ENCODE peak calls at places on chromosome 20, in nine cellular contexts. R is RWPE2, H is endothelial cell of umbilical vein, E is mammary epithelial cell, M is fibroblast of pulmonary artery, P is epithelial cell of esophagus, U is neural crest cell, W is choroid plexus epithelial cell, V is endothelial cell. A is an unnamed sample.

GRCh38 chr20:20594171-20594530 is 118.3 kb downstream of the RALGAPA2 start:
- DNase-seq in R (no peak), H (peak; percentile 25), E (no peak), M (peak; percentile 57), P (peak; percentile 29), U (no peak), W (peak; percentile 67), V (no peak), A (peak; percentile 46)

GRCh38 chr20:3043381-3043780 is at the start of gene GNRH2:
- DNase-seq in R (no peak), H (no peak), E (no peak), M (no peak), P (no peak), U (no peak), W (no peak), V (no peak), A (no peak)

GRCh38 chr20:4726710-4727391 is 5.1 kb downstream of the PRND start:
- DNase-seq in R (no peak), H (peak; percentile 51), E (no peak), M (peak; percentile 49), P (peak; percentile 61), U (no peak), W (peak; percentile 56), V (no peak), A (peak; percentile 87)

GRCh38 chr20:17499041-17499440 is 32.1 kb downstream of the BFSP1 start:
- DNase-seq in R (no peak), H (no peak), E (peak; percentile 72), M (peak; percentile 23), P (peak; percentile 88), U (no peak), W (peak; percentile 62), V (no peak), A (peak; percentile 13)

GRCh38 chr20:49865559-49865958 is 49.8 kb downstream of the SPATA2 start:
- DNase-seq in R (no peak), H (no peak), E (no peak), M (no peak), P (no peak), U (no peak), W (no peak), V (no peak), A (peak; percentile 93)

GRCh38 chr20:21699216-21699508 is 6.3 kb upstream of the PAX1 start:
- DNase-seq in R (no peak), H (no peak), E (no peak), M (no peak), P (no peak), U (no peak), W (no peak), V (no peak), A (no peak)

GRCh38 chr20:11117808-11118528 is 444.2 kb upstream of the JAG1 start:
- DNase-seq in R (peak; percentile 85), H (peak; percentile 67), E (peak; percentile 99), M (peak; percentile 77), P (peak; percentile 98), U (no peak), W (peak; percentile 50), V (no peak), A (peak; percentile 93)

GRCh38 chr20:39133205-39133604 is 171.1 kb downstream of the DHX35 start:
- DNase-seq in R (no peak), H (no peak), E (no peak), M (no peak), P (no peak), U (no peak), W (no peak), V (no peak), A (no peak)

GRCh38 chr20:44885392-44886275 is at the start of gene YWHAB:
- DNase-seq in R (peak; percentile 100), H (peak; percentile 98), E (peak; percentile 98), M (peak; percentile 97), P (peak; percentile 99), U (peak; percentile 97), W (peak; percentile 98), V (peak; percentile 99), A (peak; percentile 93)
- TF ChIP-seq CTCF in R (no peak), H (no peak), E (no peak), M (no peak), P (no peak), U (peak; percentile 38), W (no peak), V (no peak), A (no peak)

GRCh38 chr20:33654680-33655161 is 7.4 kb upstream of the C20orf144 start:
- DNase-seq in R (no peak), H (no peak), E (no peak), M (no peak), P (no peak), U (no peak), W (no peak), V (no peak), A (no peak)

GRCh38 chr20:33653900-33654596 is 8.1 kb upstream of the C20orf144 start:
- DNase-seq in R (peak; percentile 92), H (no peak), E (peak; percentile 34), M (no peak), P (peak; percentile 65), U (no peak), W (no peak), V (no peak), A (no peak)

GRCh38 chr20:33651562-33652048 is 10.5 kb upstream of the C20orf144 start:
- DNase-seq in R (no peak), H (no peak), E (no peak), M (no peak), P (no peak), U (no peak), W (no peak), V (no peak), A (no peak)

GRCh38 chr20:33655164-33655563 is 7.0 kb upstream of the C20orf144 start:
- DNase-seq in R (no peak), H (no peak), E (no peak), M (no peak), P (no peak), U (no peak), W (no peak), V (no peak), A (no peak)

DNA sequence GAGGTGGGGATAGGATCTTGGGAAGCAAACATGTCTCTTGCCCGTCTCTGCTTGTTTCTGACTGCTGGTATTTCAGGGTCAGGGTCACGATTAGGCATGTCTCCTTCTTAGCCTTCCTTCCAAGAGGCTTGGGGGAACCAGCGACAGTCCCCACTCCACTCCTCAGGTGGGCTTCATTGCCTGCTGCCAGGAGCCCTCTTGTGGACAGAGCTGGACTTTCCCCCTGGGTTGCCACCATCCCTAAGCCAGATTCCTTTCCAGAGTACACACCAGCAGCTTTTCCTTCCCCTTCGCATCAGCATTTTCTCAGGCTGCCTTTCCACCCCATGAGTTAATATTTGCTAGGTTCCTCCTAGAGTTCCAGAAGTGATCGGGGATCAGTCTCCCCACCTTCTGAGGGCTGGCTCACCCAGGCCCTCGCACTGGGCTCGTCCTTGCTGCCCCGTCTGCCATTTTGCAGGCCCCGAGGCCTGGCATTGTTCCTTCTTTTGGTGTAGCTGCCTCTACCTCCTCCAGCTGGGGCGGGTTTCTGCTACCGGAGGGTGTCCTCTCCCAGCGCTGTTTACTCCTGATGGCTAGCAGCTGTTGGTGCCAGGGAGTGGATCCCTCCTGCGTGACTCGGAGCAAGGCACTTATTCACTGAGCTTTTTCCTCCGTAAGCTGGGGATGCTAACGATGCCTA is 8.8 kb upstream of the C20orf144 start:
- DNase-seq in R (peak; percentile 84), H (peak; percentile 67), E (peak; percentile 34), M (peak; percentile 75), P (peak; percentile 55), U (peak; percentile 79), W (peak; percentile 80), V (peak; percentile 76), A (peak; percentile 72)
- TF ChIP-seq CTCF in R (peak; percentile 98), H (peak; percentile 94), E (peak; percentile 82), M (peak; percentile 97), P (peak; percentile 78), U (peak; percentile 89), W (peak; percentile 99), V (peak; percentile 72), A (peak; percentile 96)

GRCh38 chr20:64081620-64081964 is 1.7 kb downstream of the OPRL1 start:
- DNase-seq in R (no peak), H (no peak), E (no peak), M (no peak), P (no peak), U (no peak), W (no peak), V (no peak), A (no peak)

GRCh38 chr20:64084209-64085152 is at the start of gene LKAAEAR1:
- DNase-seq in R (no peak), H (no peak), E (no peak), M (no peak), P (no peak), U (no peak), W (no peak), V (no peak), A (no peak)

GRCh38 chr20:64082126-64082638 is 2.0 kb downstream of the LKAAEAR1 start:
- DNase-seq in R (no peak), H (no peak), E (no peak), M (no peak), P (no peak), U (no peak), W (no peak), V (no peak), A (no peak)

GRCh38 chr20:64083380-64084208 is 604 bp downstream of the LKAAEAR1 start:
- DNase-seq in R (no peak), H (peak; percentile 65), E (peak; percentile 51), M (peak; percentile 72), P (peak; percentile 82), U (peak; percentile 73), W (peak; percentile 75), V (peak; percentile 86), A (peak; percentile 63)

GRCh38 chr20:64082821-64083379 is 1.3 kb downstream of the LKAAEAR1 start:
- DNase-seq in R (no peak), H (no peak), E (no peak), M (no peak), P (no peak), U (no peak), W (no peak), V (no peak), A (no peak)
- TF ChIP-seq CTCF in R (no peak), H (no peak), E (no peak), M (no peak), P (no peak), U (no peak), W (no peak), V (no peak), A (no peak)

GRCh38 chr20:63495167-63495720 is 3.6 kb downstream of the EEF1A2 start:
- DNase-seq in R (no peak), H (no peak), E (no peak), M (no peak), P (no peak), U (no peak), W (no peak), V (no peak), A (no peak)

GRCh38 chr20:63494420-63495166 is 4.3 kb downstream of the EEF1A2 start:
- DNase-seq in R (no peak), H (no peak), E (no peak), M (no peak), P (no peak), U (no peak), W (no peak), V (no peak), A (no peak)

GRCh38 chr20:63497138-63497945 is 1.5 kb downstream of the EEF1A2 start:
- DNase-seq in R (no peak), H (no peak), E (no peak), M (no peak), P (no peak), U (no peak), W (no peak), V (no peak), A (no peak)

GRCh38 chr20:63496404-63497120 is 2.3 kb downstream of the EEF1A2 start:
- DNase-seq in R (no peak), H (no peak), E (no peak), M (no peak), P (no peak), U (no peak), W (no peak), V (no peak), A (no peak)

DNA sequence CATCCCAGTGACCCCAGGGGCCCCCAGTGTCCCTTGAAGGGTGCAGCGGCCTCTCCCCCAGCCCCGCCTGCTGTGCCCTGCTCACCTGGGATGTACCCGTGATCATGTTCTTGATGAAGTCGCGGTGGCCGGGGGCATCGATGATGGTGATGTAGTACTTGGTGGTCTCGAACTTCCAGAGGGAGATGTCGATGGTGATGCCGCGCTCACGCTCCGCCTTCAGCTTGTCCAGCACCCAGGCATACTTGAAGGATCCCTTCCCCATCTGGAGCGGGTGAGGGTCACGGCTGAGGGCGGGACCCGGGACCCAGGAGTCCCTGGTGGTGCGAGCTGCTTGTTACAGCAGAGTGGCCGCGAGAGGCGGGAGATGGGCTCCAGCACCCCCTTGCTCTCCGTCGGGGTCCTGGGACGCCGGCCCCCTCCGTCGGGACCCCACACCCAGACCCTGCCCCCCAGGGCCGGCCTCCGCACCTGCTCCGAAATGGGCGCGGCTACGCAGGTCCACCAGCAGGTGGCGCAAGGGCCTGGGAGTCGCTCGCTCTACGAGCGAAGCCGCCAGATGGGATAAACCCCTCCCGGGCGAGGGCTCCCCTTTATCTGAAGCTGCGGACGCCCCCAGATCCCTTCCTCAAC is 3.0 kb downstream of the EEF1A2 start:
- DNase-seq in R (no peak), H (peak; percentile 44), E (peak; percentile 35), M (peak; percentile 34), P (peak; percentile 48), U (peak; percentile 77), W (peak; percentile 44), V (peak; percentile 82), A (peak; percentile 24)
- TF ChIP-seq CTCF in R (peak; percentile 100), H (peak; percentile 96), E (peak; percentile 66), M (peak; percentile 77), P (peak; percentile 78), U (peak; percentile 96), W (peak; percentile 82), V (peak; percentile 90), A (peak; percentile 73)